ENCODE peak calls at places on chromosomes 1 and 21, in six cellular contexts. D is A549, F is GM12878, B is NB4, J is K562, N is HepG2. L is an unnamed sample.

GRCh38 chr1:167229719-167230385 is 9.2 kb downstream of the POU2F1 start:
- DNase-seq in D (no peak), F (no peak), B (peak), J (no peak), N (no peak), L (peak)

GRCh38 chr1:236523704-236524141 is at the start of gene LGALS8:
- DNase-seq in D (peak), F (no peak), B (peak), J (peak), N (peak), L (peak)

GRCh38 chr1:84141177-84142003 is 2.7 kb upstream of the PRKACB start:
- DNase-seq in D (no peak), F (no peak), B (peak), J (no peak), N (no peak), L (peak)

GRCh38 chr1:209190591-209191241 is 392.8 kb upstream of the CAMK1G start:
- DNase-seq in D (peak), F (no peak), B (peak), J (peak), N (peak), L (peak)

GRCh38 chr1:77560741-77561140 is 121.7 kb downstream of the ZZZ3 start:
- DNase-seq in D (no peak), F (no peak), B (no peak), J (no peak), N (no peak), L (no peak)

GRCh38 chr21:37642493-37642892 is 273.8 kb downstream of the KCNJ6 start:
- DNase-seq in D (no peak), F (no peak), B (peak), J (peak), N (peak), L (no peak)

GRCh38 chr1:88075813-88076212 is 608.3 kb upstream of the PKN2 start:
- DNase-seq in D (no peak), F (no peak), B (no peak), J (no peak), N (no peak), L (no peak)

GRCh38 chr1:116471241-116471640 is 98.2 kb downstream of the ATP1A1 start:
- DNase-seq in D (no peak), F (no peak), B (no peak), J (peak), N (no peak), L (no peak)

GRCh38 chr1:91511386-91511785 is 10.7 kb downstream of the CDC7 start:
- DNase-seq in D (peak), F (no peak), B (peak), J (peak), N (peak), L (peak)

GRCh38 chr1:46246548-46247432 is 773 bp upstream of the RAD54L start:
- DNase-seq in D (peak), F (no peak), B (peak), J (peak), N (no peak), L (no peak)

DNA sequence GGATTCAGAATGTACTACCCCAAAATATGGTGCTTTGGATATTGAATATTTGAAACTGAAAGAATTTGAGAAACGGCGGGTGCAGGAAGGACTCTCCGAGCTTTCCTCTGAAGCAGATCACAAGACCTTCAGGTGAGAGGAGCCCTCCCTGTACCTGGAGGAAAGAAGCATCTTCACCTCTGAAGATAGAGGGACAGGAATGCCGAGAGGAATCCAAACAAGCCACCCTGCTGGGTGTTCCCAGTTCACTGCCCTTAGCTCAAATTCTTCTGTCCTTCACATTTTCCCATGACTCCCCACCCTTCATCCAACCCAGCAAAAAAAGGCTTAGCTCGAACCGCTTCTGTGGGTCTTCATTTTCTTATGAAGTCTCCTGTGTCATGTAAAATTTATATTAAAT is 18.2 kb upstream of the PADI2 start:
- DNase-seq in D (no peak), F (no peak), B (no peak), J (no peak), N (no peak), L (no peak)
- TF ChIP-seq MYC in D (no peak), F (no peak), B (no peak), J (no peak), N (no peak), L (no peak)

GRCh38 chr21:41611441-41611840 is 103.5 kb upstream of the TMPRSS2 start:
- DNase-seq in D (no peak), F (no peak), B (no peak), J (no peak), N (no peak), L (no peak)

GRCh38 chr21:41611966-41612606 is 104.1 kb upstream of the TMPRSS2 start:
- DNase-seq in D (peak), F (no peak), B (peak), J (peak), N (peak), L (no peak)

GRCh38 chr21:41613421-41613998 is 105.6 kb upstream of the TMPRSS2 start:
- DNase-seq in D (no peak), F (no peak), B (no peak), J (no peak), N (no peak), L (no peak)

GRCh38 chr21:41614456-41615010 is 106.6 kb upstream of the TMPRSS2 start:
- DNase-seq in D (no peak), F (no peak), B (no peak), J (no peak), N (no peak), L (no peak)

DNA sequence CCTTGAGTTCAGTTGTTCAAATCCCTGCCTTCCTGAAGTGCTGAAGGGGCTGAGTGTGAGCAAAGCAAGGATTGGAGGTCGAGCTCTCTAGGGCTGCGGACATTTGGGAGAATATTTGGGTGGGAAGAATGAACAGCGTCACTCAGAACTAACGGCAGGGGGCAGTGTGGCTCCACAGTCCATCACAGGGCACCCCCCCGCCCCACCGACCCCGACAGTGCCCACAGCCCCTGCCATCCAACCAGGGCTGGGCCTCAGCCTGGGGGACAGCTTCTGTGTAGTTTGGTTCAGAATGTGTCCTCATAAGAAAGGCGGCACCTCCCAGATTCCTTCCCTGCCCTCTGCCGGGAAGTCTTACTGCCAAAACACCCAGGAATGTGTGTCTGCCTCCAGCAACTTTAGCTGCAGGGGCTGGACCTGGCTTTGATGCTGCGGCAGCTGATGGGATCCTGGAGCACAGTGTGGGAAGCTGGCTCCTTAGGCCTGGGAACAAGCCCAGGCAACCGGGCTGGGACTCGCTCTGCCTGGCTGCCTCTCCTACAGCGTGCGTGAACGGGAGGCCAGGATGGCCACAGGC is 104.8 kb upstream of the TMPRSS2 start:
- DNase-seq in D (peak), F (no peak), B (peak), J (peak), N (peak), L (no peak)
- TF ChIP-seq MYC in D (no peak), F (no peak), B (no peak), J (no peak), N (no peak), L (no peak)

GRCh38 chr1:244065063-244065788 is 14.1 kb downstream of the ZBTB18 start:
- DNase-seq in D (no peak), F (no peak), B (no peak), J (no peak), N (peak), L (no peak)
- TF ChIP-seq MYC in D (no peak), F (no peak), B (no peak), J (no peak), N (no peak), L (no peak)

DNA sequence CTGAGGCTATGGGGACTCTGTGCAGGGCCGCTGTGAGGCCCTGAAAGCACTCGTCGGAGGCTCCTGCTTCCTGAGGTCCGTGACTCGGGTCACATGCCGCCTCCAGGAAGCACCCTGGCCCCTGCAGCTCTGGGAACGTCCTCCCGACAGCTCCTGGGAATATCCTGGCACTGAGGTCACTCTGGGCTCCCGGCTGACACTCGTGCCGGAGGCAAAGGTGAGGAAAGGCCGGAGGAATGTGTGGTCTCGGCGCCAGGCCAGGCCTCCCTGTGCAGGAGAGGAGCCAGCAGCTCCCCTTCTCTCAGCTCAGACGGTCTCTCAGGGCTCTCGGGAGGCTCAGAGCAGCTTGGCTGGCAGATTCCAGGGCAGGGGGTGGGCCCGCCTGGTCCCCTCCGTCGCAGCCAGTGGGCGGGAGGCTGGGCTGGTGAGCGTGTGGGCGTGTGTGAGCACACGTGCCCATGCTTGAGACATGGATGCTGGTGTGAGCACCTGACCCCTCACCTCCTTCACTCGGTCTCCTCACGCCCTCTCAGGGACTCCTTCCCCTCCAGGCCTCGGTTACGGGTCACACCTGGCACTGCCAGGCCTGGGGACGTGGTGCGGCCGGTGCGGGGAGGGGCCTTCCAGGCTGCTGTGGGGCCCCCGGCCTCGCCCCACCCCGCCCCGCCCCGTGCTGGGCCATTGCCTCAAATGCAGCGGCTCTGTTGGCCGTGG is 5.5 kb upstream of the RNF223 start:
- DNase-seq in D (peak), F (no peak), B (peak), J (peak), N (peak), L (peak)
- TF ChIP-seq MYC in D (no peak), F (no peak), B (peak), J (peak), N (no peak), L (no peak)